ENCODE peak calls at places on chromosome 22, in ten cellular contexts. T is stimulated activated CD4-positive, alpha-beta T cell treated with anti-CD3 and anti-CD28 coated beads, Interleukin-2, amount 100 ng/mL, for 48 hours; I is NCI-H345; U is upper lobe of left lung; Q is sigmoid colon; E is NCI-H2081; V is iPS DF 6.9; F is upper lobe of right lung; S is COR-L47; L is sciatic nerve. A is an unnamed sample.

GRCh38 chr22:43425976-43426785 is 14.4 kb downstream of the MPPED1 start:
- DNase-seq in T (no peak), I (no peak), U (peak), Q (no peak), E (no peak), V (no peak), F (no peak), S (no peak), L (no peak), A (no peak)

GRCh38 chr22:41561335-41561734 is 525 bp downstream of the CSDC2 start:
- DNase-seq in T (no peak), I (no peak), U (no peak), Q (peak), E (no peak), V (no peak), F (no peak), S (no peak), L (no peak), A (no peak)

GRCh38 chr22:45534339-45535192 is 31.9 kb downstream of the FBLN1 start:
- DNase-seq in T (no peak), I (peak), U (no peak), Q (peak), E (peak), V (no peak), F (no peak), S (peak), L (no peak), A (peak)

GRCh38 chr22:50017701-50018224 is 5.2 kb upstream of the IL17REL start:
- DNase-seq in T (no peak), I (no peak), U (no peak), Q (peak), E (no peak), V (no peak), F (no peak), S (no peak), L (peak), A (no peak)

GRCh38 chr22:22103078-22103593 is 120.5 kb upstream of the TOP3B start:
- DNase-seq in T (peak), I (no peak), U (no peak), Q (no peak), E (no peak), V (no peak), F (no peak), S (no peak), L (no peak), A (no peak)

GRCh38 chr22:28023774-28024173 is 104.7 kb upstream of the PITPNB start:
- DNase-seq in T (no peak), I (no peak), U (no peak), Q (peak), E (no peak), V (no peak), F (no peak), S (no peak), L (no peak), A (no peak)

GRCh38 chr22:46546466-46547178 is 9.2 kb upstream of the CELSR1 start:
- DNase-seq in T (no peak), I (no peak), U (no peak), Q (no peak), E (no peak), V (no peak), F (peak), S (no peak), L (no peak), A (no peak)

GRCh38 chr22:23530766-23531282 is 49.3 kb downstream of the IGLL1 start:
- DNase-seq in T (no peak), I (no peak), U (no peak), Q (peak), E (no peak), V (no peak), F (peak), S (no peak), L (peak), A (no peak)

GRCh38 chr22:50713008-50713385 is 25.0 kb upstream of the ACR start:
- DNase-seq in T (no peak), I (no peak), U (no peak), Q (peak), E (no peak), V (no peak), F (peak), S (no peak), L (no peak), A (no peak)

GRCh38 chr22:23565288-23565941 is 14.7 kb downstream of the IGLL1 start:
- DNase-seq in T (peak), I (peak), U (peak), Q (peak), E (no peak), V (no peak), F (no peak), S (no peak), L (no peak), A (no peak)

GRCh38 chr22:31646186-31647019 is 15.6 kb downstream of the PISD start:
- DNase-seq in T (no peak), I (no peak), U (no peak), Q (no peak), E (no peak), V (no peak), F (no peak), S (no peak), L (no peak), A (no peak)

GRCh38 chr22:35749808-35750207 is 32.1 kb downstream of the APOL5 start:
- DNase-seq in T (no peak), I (no peak), U (no peak), Q (no peak), E (no peak), V (no peak), F (no peak), S (no peak), L (no peak), A (no peak)

GRCh38 chr22:29914165-29914564 is 31.2 kb downstream of the MTMR3 start:
- DNase-seq in T (no peak), I (no peak), U (no peak), Q (no peak), E (no peak), V (no peak), F (no peak), S (no peak), L (no peak), A (no peak)

GRCh38 chr22:40261783-40262182 is 84.1 kb downstream of the TNRC6B start:
- DNase-seq in T (no peak), I (no peak), U (peak), Q (no peak), E (no peak), V (no peak), F (peak), S (no peak), L (no peak), A (no peak)

GRCh38 chr22:19974233-19974861 is 32.7 kb upstream of the TXNRD2 start:
- DNase-seq in T (no peak), I (peak), U (no peak), Q (no peak), E (peak), V (peak), F (no peak), S (peak), L (no peak), A (peak)

GRCh38 chr22:17601031-17601430 is 27.5 kb downstream of the ATP6V1E1 start:
- DNase-seq in T (no peak), I (no peak), U (no peak), Q (no peak), E (no peak), V (no peak), F (no peak), S (no peak), L (no peak), A (no peak)

GRCh38 chr22:44738347-44738715 is 14.0 kb upstream of the ARHGAP8 start:
- DNase-seq in T (no peak), I (no peak), U (peak), Q (no peak), E (no peak), V (no peak), F (no peak), S (no peak), L (no peak), A (no peak)

GRCh38 chr22:25081409-25081824 is 118.2 kb upstream of the CRYBB3 start:
- DNase-seq in T (no peak), I (no peak), U (no peak), Q (no peak), E (no peak), V (no peak), F (no peak), S (peak), L (no peak), A (peak)

GRCh38 chr22:36938886-36939285 is 25.5 kb downstream of the CSF2RB start:
- DNase-seq in T (no peak), I (no peak), U (no peak), Q (no peak), E (no peak), V (no peak), F (no peak), S (no peak), L (no peak), A (no peak)

GRCh38 chr22:42321908-42322561 is 51.6 kb upstream of the TCF20 start:
- DNase-seq in T (no peak), I (peak), U (no peak), Q (no peak), E (peak), V (no peak), F (no peak), S (peak), L (no peak), A (peak)

GRCh38 chr22:27809226-27809625 is 7.7 kb upstream of the MN1 start:
- DNase-seq in T (no peak), I (no peak), U (no peak), Q (no peak), E (no peak), V (no peak), F (no peak), S (no peak), L (no peak), A (no peak)

GRCh38 chr22:40509401-40510134 is 127.0 kb downstream of the MRTFA start:
- DNase-seq in T (no peak), I (no peak), U (no peak), Q (peak), E (no peak), V (no peak), F (no peak), S (no peak), L (no peak), A (no peak)

GRCh38 chr22:40485813-40486610 is 115.6 kb downstream of the SGSM3 start:
- DNase-seq in T (no peak), I (no peak), U (no peak), Q (no peak), E (no peak), V (no peak), F (no peak), S (no peak), L (no peak), A (no peak)

GRCh38 chr22:38236786-38237185 is 35.0 kb downstream of the MAFF start:
- DNase-seq in T (no peak), I (no peak), U (no peak), Q (no peak), E (no peak), V (no peak), F (no peak), S (no peak), L (no peak), A (no peak)

GRCh38 chr22:31022516-31022915 is 53.5 kb downstream of the TUG1 start:
- DNase-seq in T (no peak), I (no peak), U (no peak), Q (no peak), E (no peak), V (no peak), F (no peak), S (no peak), L (peak), A (no peak)

GRCh38 chr22:31248965-31249940 is 37.2 kb downstream of the LIMK2 start:
- DNase-seq in T (no peak), I (no peak), U (no peak), Q (peak), E (no peak), V (no peak), F (no peak), S (no peak), L (no peak), A (no peak)

GRCh38 chr22:35436421-35436820 is 36.5 kb downstream of the MCM5 start:
- DNase-seq in T (no peak), I (no peak), U (no peak), Q (no peak), E (no peak), V (no peak), F (no peak), S (no peak), L (no peak), A (no peak)

GRCh38 chr22:39300198-39300830 is 19.1 kb downstream of the RPL3 start:
- DNase-seq in T (no peak), I (no peak), U (peak), Q (no peak), E (no peak), V (no peak), F (peak), S (no peak), L (no peak), A (no peak)

GRCh38 chr22:39658367-39658766 is 87.8 kb downstream of the CACNA1I start:
- DNase-seq in T (no peak), I (no peak), U (no peak), Q (no peak), E (no peak), V (no peak), F (no peak), S (no peak), L (no peak), A (no peak)

GRCh38 chr22:44495629-44496028 is 2.4 kb downstream of the RTL6 start:
- DNase-seq in T (no peak), I (no peak), U (peak), Q (no peak), E (no peak), V (no peak), F (no peak), S (no peak), L (no peak), A (no peak)

GRCh38 chr22:22362311-22362710 is 117.7 kb downstream of the VPREB1 start:
- DNase-seq in T (no peak), I (no peak), U (no peak), Q (no peak), E (no peak), V (no peak), F (no peak), S (no peak), L (no peak), A (no peak)

GRCh38 chr22:24156146-24156914 is 25.0 kb upstream of the SUSD2 start:
- DNase-seq in T (peak), I (no peak), U (peak), Q (no peak), E (no peak), V (no peak), F (peak), S (peak), L (peak), A (no peak)

GRCh38 chr22:20015971-20016733 is 471 bp downstream of the ARVCF start:
- DNase-seq in T (no peak), I (no peak), U (peak), Q (peak), E (no peak), V (no peak), F (peak), S (peak), L (peak), A (no peak)

GRCh38 chr22:38271927-38272372 is 860 bp downstream of the TMEM184B start:
- DNase-seq in T (no peak), I (peak), U (no peak), Q (no peak), E (peak), V (no peak), F (peak), S (peak), L (no peak), A (peak)

GRCh38 chr22:48535868-48536690 is 1291.6 kb downstream of the BRD1 start:
- DNase-seq in T (no peak), I (no peak), U (peak), Q (no peak), E (no peak), V (no peak), F (no peak), S (no peak), L (no peak), A (no peak)

GRCh38 chr22:43228330-43228729 is 41.4 kb upstream of the TTLL12 start:
- DNase-seq in T (peak), I (no peak), U (no peak), Q (no peak), E (peak), V (peak), F (no peak), S (no peak), L (no peak), A (no peak)

GRCh38 chr22:29473001-29473400 is 7.0 kb upstream of the NEFH start:
- DNase-seq in T (no peak), I (no peak), U (no peak), Q (no peak), E (no peak), V (no peak), F (no peak), S (no peak), L (no peak), A (no peak)